ENCODE peak calls at places on chromosomes 12 and 14, in seven cellular contexts. O, D, X, Z, B, K and A are unnamed samples. For H3K4me1, the result is how much of the 10 kb centered on the place peaks cover.

GRCh38 chr12:16347391-16348298 is at the start of gene MGST1:
- DNase-seq in O (peak), D (peak), X (no peak), Z (peak), B (peak), K (peak), A (no peak)

GRCh38 chr12:130477701-130478100 is 140.0 kb downstream of the PIWIL1 start:
- DNase-seq in D (no peak), X (no peak), K (no peak), O (no peak), B (no peak), Z (no peak), A (no peak)

GRCh38 chr12:76193961-76194360 is 109.5 kb upstream of the NAP1L1 start:
- DNase-seq in X (no peak), K (no peak), D (no peak), O (no peak), Z (no peak), B (no peak), A (no peak)

GRCh38 chr12:42716521-42716920 is 127.0 kb upstream of the PRICKLE1 start:
- DNase-seq in K (peak), D (no peak), Z (no peak), O (no peak), X (no peak), B (peak), A (no peak)

GRCh38 chr12:92271341-92271740 is 125.7 kb upstream of the BTG1 start:
- DNase-seq in K (no peak), Z (no peak), B (no peak), X (no peak), O (no peak), D (no peak), A (peak)

GRCh38 chr14:68794856-68795601 is 2.2 kb upstream of the ZFP36L1 start:
- DNase-seq in O (peak), Z (peak), X (no peak), K (peak), B (no peak), D (no peak), A (peak)

GRCh38 chr14:103546651-103547454 is 15.6 kb downstream of the BAG5 start:
- DNase-seq in D (no peak), B (peak), O (peak), K (no peak), X (peak), Z (peak), A (no peak)

GRCh38 chr12:68306564-68306963 is 25.6 kb downstream of the MDM1 start:
- DNase-seq in O (no peak), X (no peak), K (no peak), D (no peak), Z (no peak), B (no peak), A (no peak)

GRCh38 chr12:120115692-120116442 is 686 bp downstream of the RAB35 start:
- DNase-seq in X (no peak), K (peak), Z (peak), O (peak), B (no peak), D (no peak), A (no peak)

GRCh38 chr12:122866379-122866778 is 29.5 kb downstream of the VPS37B start:
- DNase-seq in B (no peak), X (peak), D (no peak), O (no peak), K (no peak), Z (no peak), A (no peak)

GRCh38 chr12:81627336-81628189 is 131.6 kb downstream of the PPFIA2 start:
- DNase-seq in Z (no peak), X (no peak), D (no peak), K (peak), O (peak), B (no peak), A (no peak)

GRCh38 chr14:88599761-88600439 is 37.1 kb downstream of the ZC3H14 start:
- DNase-seq in K (no peak), D (no peak), B (no peak), Z (no peak), O (no peak), X (no peak), A (no peak)

GRCh38 chr12:3617565-3617964 is 126.6 kb downstream of the PRMT8 start:
- DNase-seq in O (no peak), Z (no peak), B (no peak), X (no peak), K (no peak), D (no peak), A (no peak)

GRCh38 chr14:51862171-51862838 is 1.9 kb downstream of the GNG2 start:
- DNase-seq in K (peak), D (no peak), B (no peak), X (no peak), O (no peak), Z (no peak), A (no peak)

GRCh38 chr12:19712041-19712440 is 272.7 kb downstream of the AEBP2 start:
- DNase-seq in Z (no peak), D (no peak), O (peak), K (peak), B (no peak), X (no peak), A (no peak)

GRCh38 chr12:117807946-117808345 is 160.8 kb downstream of the KSR2 start:
- DNase-seq in B (no peak), D (no peak), K (no peak), Z (no peak), O (no peak), X (no peak), A (no peak)

DNA sequence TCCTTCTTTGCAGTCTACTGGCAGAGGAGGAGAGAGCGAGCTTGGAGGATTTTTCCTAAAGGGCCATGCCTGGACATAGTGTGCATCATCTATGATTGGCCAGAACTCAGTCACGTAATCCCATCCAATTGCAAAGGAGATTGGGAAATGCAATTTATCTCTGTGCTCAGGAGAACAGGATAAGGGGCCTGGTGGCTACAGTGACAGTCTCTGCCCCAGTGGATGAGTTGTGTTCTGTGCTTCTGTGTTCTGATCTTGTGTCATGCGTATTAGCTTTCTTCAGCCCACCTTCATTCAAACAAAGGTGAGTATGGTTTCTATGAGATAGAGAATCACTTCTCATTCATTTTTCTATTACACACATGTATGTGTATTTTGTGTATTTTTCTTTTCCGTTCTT is 144.3 kb downstream of the NRXN3 start:
- DNase-seq in B (no peak), X (no peak), Z (no peak), O (no peak), K (no peak), D (no peak), A (no peak)
- TF ChIP-seq POLR2A in B (no peak), X (no peak), Z (no peak), O (no peak), K (no peak), D (no peak), A (no peak)

GRCh38 chr12:104412681-104413080 is 44.1 kb upstream of the CHST11 start:
- DNase-seq in B (no peak), K (no peak), D (no peak), X (no peak), O (no peak), Z (no peak), A (no peak)
- H3K4me1 ChIP-seq in B (under half), K (under half), D (under half), X (under half), O (under half), Z (under half), A (under half)

DNA sequence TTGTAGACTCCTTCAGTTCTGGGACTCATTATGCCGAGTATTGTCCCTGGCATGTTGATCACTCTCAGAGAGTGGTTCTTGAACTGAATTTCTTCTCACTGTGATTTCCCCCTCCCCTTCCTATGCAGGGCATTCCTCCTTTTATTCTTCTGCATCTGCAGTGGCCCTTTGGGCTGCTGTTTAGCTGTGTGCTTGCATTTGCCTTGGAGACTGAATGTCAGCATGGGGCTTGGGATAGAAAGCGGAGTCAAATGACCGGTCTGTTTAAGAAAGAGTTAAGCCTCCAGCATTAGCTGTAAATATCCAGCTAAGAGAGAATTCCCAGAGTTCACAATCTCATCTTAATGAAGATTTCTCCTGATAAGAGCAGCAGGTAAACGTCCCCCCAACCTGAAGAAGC is 65.6 kb upstream of the RMST start:
- DNase-seq in O (no peak), D (no peak), Z (no peak), K (no peak), X (no peak), B (no peak), A (no peak)
- TF ChIP-seq POLR2A in O (no peak), D (no peak), Z (no peak), K (no peak), X (no peak), B (no peak), A (no peak)

GRCh38 chr12:51295651-51296050 is 25.4 kb upstream of the SMAGP start:
- DNase-seq in Z (no peak), K (no peak), D (no peak), B (no peak), X (no peak), O (no peak), A (no peak)
- H3K4me1 ChIP-seq in Z (under half), K (under half), D (under half), B (under half), X (under half), O (under half), A (under half)

GRCh38 chr14:91371011-91371989 is 46.3 kb downstream of the CCDC88C start:
- DNase-seq in Z (no peak), K (no peak), B (no peak), D (no peak), X (no peak), O (no peak), A (no peak)
- TF ChIP-seq POLR2A in Z (no peak), K (no peak), B (no peak), D (no peak), X (no peak), O (no peak), A (no peak)

DNA sequence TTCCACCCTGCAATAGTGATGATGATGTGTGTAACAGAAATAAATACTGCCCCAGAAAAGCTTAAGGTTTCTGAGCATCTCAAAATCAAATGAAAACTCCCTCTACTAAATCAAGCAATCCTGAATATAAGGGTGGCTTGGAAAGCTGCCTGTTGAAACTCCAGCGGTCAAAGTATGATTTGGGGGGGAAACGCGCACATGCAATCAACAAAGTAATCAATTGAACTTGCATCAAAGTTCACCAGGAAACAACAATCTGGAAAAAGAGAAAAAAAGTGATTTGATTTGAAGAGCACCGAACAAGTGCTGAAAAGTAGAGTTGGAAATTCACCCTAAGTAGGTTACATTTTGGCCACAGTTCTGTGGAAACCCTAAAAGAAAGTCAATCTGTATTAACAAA is 720 bp downstream of the CNIH1 start:
- DNase-seq in B (no peak), O (no peak), Z (no peak), X (no peak), D (no peak), K (peak), A (no peak)
- H3K4me1 ChIP-seq in B (under half), O (under half), Z (under half), X (under half), D (under half), K (under half), A (under half)